ENCODE peak calls at places on chromosomes 13 and 19, in five cellular contexts. O is cardiac muscle cell, V is RWPE2, P is tibial nerve, T is mammary epithelial cell. F is an unnamed sample.

GRCh38 chr19:39341122-39341719 is 1.0 kb upstream of the SAMD4B start:
- DNase-seq in O (peak; percentile 52), V (no peak), P (no peak), T (no peak), F (peak; percentile 34)

GRCh38 chr13:99658266-99658991 is 157.2 kb downstream of the TM9SF2 start:
- DNase-seq in O (peak; percentile 68), V (no peak), P (peak; percentile 27), T (peak; percentile 32), F (no peak)

GRCh38 chr19:11041194-11041593 is 48.1 kb upstream of the LDLR start:
- DNase-seq in O (no peak), V (no peak), P (no peak), T (no peak), F (no peak)

GRCh38 chr13:106530209-106530906 is 5.1 kb downstream of the EFNB2 start:
- DNase-seq in O (no peak), V (no peak), P (no peak), T (no peak), F (no peak)

GRCh38 chr13:113742000-113742441 is 17.0 kb upstream of the TMEM255B start:
- DNase-seq in O (peak; percentile 67), V (no peak), P (no peak), T (peak; percentile 27), F (no peak)

GRCh38 chr13:114311387-114311786 is 2.9 kb upstream of the CHAMP1 start:
- DNase-seq in O (peak; percentile 20), V (no peak), P (no peak), T (no peak), F (no peak)

GRCh38 chr19:51687791-51688664 is 5.1 kb upstream of the SPACA6 start:
- DNase-seq in O (peak; percentile 63), V (no peak), P (peak; percentile 39), T (peak; percentile 70), F (no peak)

GRCh38 chr19:9381367-9381785 is 18.6 kb downstream of the ZNF177 start:
- DNase-seq in O (no peak), V (no peak), P (no peak), T (no peak), F (no peak)

GRCh38 chr19:1495051-1495798 is 4.2 kb downstream of the REEP6 start:
- DNase-seq in O (no peak), V (no peak), P (no peak), T (no peak), F (no peak)

GRCh38 chr13:85798999-85799646 is at the start of gene SLITRK6:
- DNase-seq in O (peak; percentile 44), V (peak; percentile 60), P (no peak), T (peak; percentile 94), F (no peak)

GRCh38 chr13:34942732-34943674 is 933 bp downstream of the NBEA start:
- DNase-seq in O (peak; percentile 56), V (no peak), P (no peak), T (no peak), F (peak; percentile 18)

GRCh38 chr19:18876865-18877264 is 19.1 kb downstream of the CERS1 start:
- DNase-seq in O (no peak), V (no peak), P (no peak), T (no peak), F (no peak)

GRCh38 chr19:2957160-2957559 is 12.4 kb upstream of the ZNF77 start:
- DNase-seq in O (no peak), V (no peak), P (no peak), T (no peak), F (no peak)

GRCh38 chr19:7617172-7617571 is 12.2 kb downstream of the XAB2 start:
- DNase-seq in O (no peak), V (no peak), P (no peak), T (no peak), F (no peak)

GRCh38 chr13:73404581-73404980 is 345.8 kb downstream of the KLF5 start:
- DNase-seq in O (no peak), V (no peak), P (no peak), T (no peak), F (no peak)

GRCh38 chr19:16442386-16443276 is 29.1 kb downstream of the EPS15L1 start:
- DNase-seq in O (peak; percentile 40), V (no peak), P (no peak), T (no peak), F (no peak)

GRCh38 chr19:5967994-5968430 is 9.9 kb downstream of the RANBP3 start:
- DNase-seq in O (peak; percentile 76), V (no peak), P (peak; percentile 43), T (peak; percentile 67), F (peak; percentile 39)

GRCh38 chr13:113813749-113814434 is 50.0 kb downstream of the GAS6 start:
- DNase-seq in O (peak; percentile 39), V (no peak), P (no peak), T (no peak), F (no peak)

GRCh38 chr19:14413765-14414171 is 5.4 kb downstream of the DDX39A start:
- DNase-seq in O (no peak), V (no peak), P (no peak), T (no peak), F (no peak)

GRCh38 chr13:27961227-27962085 is 7.7 kb downstream of the CDX2 start:
- DNase-seq in O (no peak), V (no peak), P (no peak), T (no peak), F (no peak)

GRCh38 chr19:10286803-10287737 is at the start of gene ICAM4:
- DNase-seq in O (peak; percentile 71), V (no peak), P (no peak), T (no peak), F (no peak)

GRCh38 chr19:54030895-54031586 is 32.7 kb downstream of the VSTM1 start:
- DNase-seq in O (peak; percentile 29), V (no peak), P (no peak), T (no peak), F (no peak)

GRCh38 chr19:6979341-6979740 is 41.9 kb downstream of the MBD3L2B start:
- DNase-seq in O (no peak), V (no peak), P (no peak), T (no peak), F (no peak)

GRCh38 chr13:105762096-105762495 is 773.4 kb downstream of the EFNB2 start:
- DNase-seq in O (no peak), V (no peak), P (no peak), T (no peak), F (no peak)

GRCh38 chr13:28792992-28793391 is 27.1 kb upstream of the MTUS2 start:
- DNase-seq in O (no peak), V (no peak), P (no peak), T (peak; percentile 6), F (no peak)

DNA sequence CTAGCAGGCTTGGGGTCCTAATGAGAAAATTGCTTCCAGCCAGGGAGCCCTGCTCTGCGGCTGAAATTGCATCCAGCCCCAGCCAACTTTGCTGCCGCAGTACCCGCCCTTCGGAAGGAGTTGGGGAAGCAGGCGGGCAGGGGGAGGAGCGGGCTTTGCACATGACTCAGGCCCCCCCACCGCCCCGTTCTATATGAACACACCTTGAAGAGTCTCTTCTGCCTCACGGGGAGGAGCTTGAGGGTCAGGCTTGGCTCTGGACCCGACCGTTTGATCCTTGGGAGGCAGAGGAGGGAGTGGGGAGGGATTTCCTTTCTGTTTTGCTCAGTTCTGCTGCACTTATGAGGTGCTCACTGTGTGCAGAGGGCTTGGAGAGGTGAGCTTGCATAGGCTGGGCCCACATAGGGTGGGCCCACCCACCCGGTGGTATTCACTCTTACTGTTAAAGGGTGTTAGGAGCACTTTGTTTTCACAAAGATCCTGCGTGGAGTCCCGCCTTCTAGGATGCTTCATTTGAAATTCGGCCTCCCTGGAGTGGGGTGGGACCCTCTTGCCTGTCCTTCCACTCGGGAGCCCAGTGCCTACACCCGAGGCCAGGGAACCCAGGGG is 46.5 kb downstream of the LYL1 start:
- DNase-seq in O (no peak), V (peak; percentile 97), P (no peak), T (peak; percentile 90), F (no peak)
- H3K4me3 ChIP-seq in O (no peak overlapping the region), V (no peak overlapping the region), P (peak overlapping the region; percentile 19), T (no peak overlapping the region), F (peak overlapping the region; percentile 34)

DNA sequence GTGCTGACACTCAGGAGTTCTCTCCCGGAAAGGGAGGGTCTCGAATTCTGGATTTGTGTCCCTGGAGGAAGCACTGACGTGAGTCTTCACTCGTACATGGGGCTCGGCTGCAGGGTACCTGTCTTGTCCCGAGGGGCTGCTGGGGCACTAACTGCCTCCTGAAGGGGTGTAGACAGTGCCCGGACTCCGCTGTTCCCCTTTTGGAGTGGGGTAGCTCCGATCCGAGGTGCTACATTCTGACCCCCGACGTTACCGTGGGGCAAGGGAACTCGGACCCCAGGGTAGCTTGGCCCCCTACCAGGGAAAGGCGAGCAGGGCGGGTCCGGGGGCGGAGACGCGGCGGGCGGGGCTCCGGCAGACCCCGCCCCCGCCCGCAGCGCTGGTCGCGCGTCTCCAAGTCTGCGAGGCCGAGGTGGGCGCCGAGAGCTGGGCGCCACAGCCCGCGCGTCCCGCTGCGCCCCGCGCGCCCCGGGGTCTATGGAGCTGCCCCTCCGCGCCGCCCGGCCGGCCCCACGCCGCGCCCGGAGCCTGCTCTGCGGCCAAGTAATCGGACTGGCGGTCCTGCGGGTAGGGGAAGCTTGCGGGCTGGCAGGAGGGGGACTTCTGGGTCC is at the start of gene NPAS1:
- DNase-seq in O (peak; percentile 55), V (peak; percentile 43), P (no peak), T (no peak), F (no peak)
- H3K4me3 ChIP-seq in O (peak within 1 kb of the TSS; percentile 39), V (peak within 1 kb of the TSS; percentile 25), P (no peak within 1 kb of the TSS), T (no peak within 1 kb of the TSS), F (peak within 1 kb of the TSS; percentile 7)

GRCh38 chr13:102838982-102839381 is 6.8 kb upstream of the ERCC5 start:
- DNase-seq in O (no peak), V (no peak), P (no peak), T (no peak), F (no peak)
- H3K4me3 ChIP-seq in O (no peak overlapping the region), V (no peak overlapping the region), P (no peak overlapping the region), T (no peak overlapping the region), F (no peak overlapping the region)

DNA sequence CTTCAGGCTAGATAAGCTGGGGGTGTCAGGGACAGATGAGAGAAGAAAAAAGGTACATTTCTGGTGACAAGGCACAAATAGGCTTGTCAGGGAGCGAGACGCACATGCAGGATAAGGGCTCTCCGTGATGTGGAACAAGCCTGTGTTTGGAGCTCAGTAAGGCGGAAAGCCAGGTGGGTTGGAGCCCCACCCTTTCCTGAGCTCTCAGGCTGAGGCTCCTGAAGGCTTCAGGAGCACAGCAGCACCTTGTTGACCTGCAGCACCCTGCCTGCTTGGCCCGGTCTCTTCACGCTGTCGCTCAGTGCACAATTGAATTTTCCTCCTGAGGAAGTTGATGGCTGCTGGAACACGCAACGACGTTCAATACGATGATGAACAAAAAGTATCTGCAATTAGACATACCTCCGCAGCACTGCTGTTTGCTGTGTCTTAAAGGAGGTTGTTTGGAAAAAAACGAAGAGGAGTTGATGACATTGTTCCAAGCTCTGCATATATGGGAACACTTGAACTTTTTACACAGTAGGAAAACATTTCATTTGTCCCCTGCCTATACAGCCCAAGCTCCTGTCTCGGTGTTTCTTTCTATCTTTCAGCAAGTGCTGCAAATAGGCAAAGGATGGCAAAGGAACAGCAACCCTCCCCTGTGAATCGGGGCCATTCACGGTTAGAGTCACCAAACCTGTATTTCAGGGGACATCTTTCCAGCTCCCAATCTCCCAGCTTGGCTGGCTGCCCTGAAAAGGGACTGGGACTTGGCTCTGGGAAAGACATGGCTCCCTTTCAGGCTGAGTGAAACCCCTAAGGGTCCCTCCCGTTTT is 29.5 kb downstream of the SERP2 start:
- DNase-seq in O (no peak), V (no peak), P (no peak), T (peak; percentile 8), F (no peak)
- H3K4me3 ChIP-seq in O (no peak overlapping the region), V (no peak overlapping the region), P (no peak overlapping the region), T (no peak overlapping the region), F (no peak overlapping the region)